ENCODE peak calls at places on chromosomes 5 and 9, in seven cellular contexts. N is activated CD4-positive, alpha-beta T cell treated with anti-CD3 and anti-CD28 coated beads, Interleukin-2, amount 50 U/mL, for 4 hours; Y is activated T-helper 9 cell treated with anti-CD3 and anti-CD28 coated beads, Interleukin-2, amount 50 U/mL, for 16 hours; O is Calu3; E is mucosa of descending colon; P is left ventricle myocardium superior; H is AG09319. Q is an unnamed sample.

GRCh38 chr9:132324425-132324824 is 30.4 kb downstream of the SETX start:
- DNase-seq in N (no peak), Y (no peak), O (no peak), E (no peak), P (no peak), H (no peak), Q (no peak)

GRCh38 chr9:133566382-133566781 is 31.9 kb downstream of the ADAMTSL2 start:
- DNase-seq in N (no peak), Y (no peak), O (no peak), E (no peak), P (no peak), H (no peak), Q (no peak)

GRCh38 chr5:126971455-126972019 is 58.8 kb downstream of the MARCHF3 start:
- DNase-seq in N (no peak), Y (no peak), O (no peak), E (no peak), P (no peak), H (no peak), Q (no peak)

GRCh38 chr9:26243722-26244121 is 565.5 kb upstream of the TUSC1 start:
- DNase-seq in N (no peak), Y (no peak), O (no peak), E (no peak), P (no peak), H (no peak), Q (no peak)

GRCh38 chr9:131496844-131497425 is 5.8 kb upstream of the POMT1 start:
- DNase-seq in N (no peak), Y (no peak), O (no peak), E (no peak), P (no peak), H (no peak), Q (no peak)

GRCh38 chr9:105678163-105678562 is 15.9 kb downstream of the TAL2 start:
- DNase-seq in N (no peak), Y (no peak), O (no peak), E (no peak), P (no peak), H (no peak), Q (no peak)

GRCh38 chr5:72106922-72107873 is at the start of gene MAP1B:
- DNase-seq in N (no peak), Y (no peak), O (peak), E (peak), P (peak), H (no peak), Q (no peak)

GRCh38 chr5:95817430-95817829 is 5.1 kb downstream of the GLRX start:
- DNase-seq in N (no peak), Y (no peak), O (no peak), E (peak), P (no peak), H (no peak), Q (peak)

GRCh38 chr9:35042891-35043545 is 29.4 kb downstream of the VCP start:
- DNase-seq in N (no peak), Y (no peak), O (no peak), E (no peak), P (no peak), H (no peak), Q (no peak)

GRCh38 chr9:125484632-125485282 is 222.3 kb downstream of the MAPKAP1 start:
- DNase-seq in N (no peak), Y (no peak), O (no peak), E (no peak), P (no peak), H (peak), Q (no peak)

GRCh38 chr9:136080716-136081112 is 14.4 kb downstream of the NACC2 start:
- DNase-seq in N (no peak), Y (no peak), O (no peak), E (no peak), P (no peak), H (no peak), Q (no peak)

Q was measured in effector memory CD8-positive, alpha-beta T cell.